ENCODE peak calls at places on chromosomes 1 and 21, in four cellular contexts. F, X, I and J are unnamed samples.

GRCh38 chr1:60037061-60037460 is 36.5 kb downstream of the C1orf87 start:
- DNase-seq in X (no peak), F (no peak), I (no peak), J (peak)

GRCh38 chr1:237591353-237591752 is 299.4 kb downstream of the ZP4 start:
- DNase-seq in X (no peak), F (no peak), I (no peak), J (no peak)

GRCh38 chr1:237910834-237911233 is 20.1 kb upstream of the ZP4 start:
- DNase-seq in X (no peak), I (no peak), F (no peak), J (no peak)

GRCh38 chr1:168127493-168127892 is 9.2 kb downstream of the GPR161 start:
- DNase-seq in I (no peak), X (no peak), F (no peak), J (no peak)

GRCh38 chr1:62435231-62436038 is 1.4 kb upstream of the USP1 start:
- DNase-seq in F (peak), I (peak), X (peak), J (no peak)

GRCh38 chr1:89089962-89090361 is 25.0 kb upstream of the GBP1 start:
- DNase-seq in X (no peak), I (no peak), F (no peak), J (no peak)

GRCh38 chr21:46098303-46099141 is 610 bp downstream of the COL6A2 start:
- DNase-seq in F (peak), X (peak), I (peak), J (no peak)

GRCh38 chr1:62178372-62178771 is 16.3 kb upstream of the L1TD1 start:
- DNase-seq in F (no peak), X (no peak), I (no peak), J (no peak)

GRCh38 chr1:228037401-228038386 is 30.9 kb downstream of the WNT3A start:
- DNase-seq in F (no peak), X (peak), I (no peak), J (peak)

GRCh38 chr21:27804515-27804914 is 837.6 kb upstream of the ADAMTS5 start:
- DNase-seq in F (peak), X (no peak), I (no peak), J (no peak)

GRCh38 chr21:44987886-44988606 is 48.2 kb downstream of the SLX9 start:
- DNase-seq in X (peak), F (peak), I (no peak), J (no peak)

GRCh38 chr1:8169364-8170058 is 143.4 kb upstream of the ERRFI1 start:
- DNase-seq in I (peak), X (peak), F (peak), J (peak)

GRCh38 chr21:9756677-9757076 is 764.7 kb upstream of the TPTE start:
- DNase-seq in I (no peak), X (no peak), F (no peak), J (no peak)

GRCh38 chr1:169201084-169201619 is 94.7 kb downstream of the ATP1B1 start:
- DNase-seq in I (no peak), X (no peak), F (no peak), J (peak)

GRCh38 chr1:47534040-47534328 is 96.1 kb downstream of the FOXD2 start:
- DNase-seq in F (no peak), X (no peak), I (no peak), J (no peak)

GRCh38 chr1:168234846-168235547 is 9.2 kb downstream of the SFT2D2 start:
- DNase-seq in I (no peak), X (peak), F (no peak), J (peak)

GRCh38 chr1:27577504-27578188 is 26.3 kb downstream of the AHDC1 start:
- DNase-seq in F (peak), I (no peak), X (no peak), J (peak)

GRCh38 chr1:26036756-26037281 is 9.1 kb downstream of the SLC30A2 start:
- DNase-seq in F (no peak), I (no peak), X (no peak), J (no peak)

GRCh38 chr1:151058682-151059341 is 610 bp downstream of the CDC42SE1 start:
- DNase-seq in F (no peak), I (no peak), X (peak), J (peak)

GRCh38 chr1:46401964-46402626 is 8.0 kb downstream of the FAAH start:
- DNase-seq in I (peak), X (peak), F (peak), J (peak)

GRCh38 chr21:43203523-43204080 is 34.8 kb downstream of the CRYAA start:
- DNase-seq in F (no peak), I (no peak), X (no peak), J (no peak)

GRCh38 chr1:64019818-64020217 is 183.6 kb upstream of the UBE2U start:
- DNase-seq in F (no peak), I (no peak), X (peak), J (peak)

GRCh38 chr1:210144736-210145135 is 87.9 kb upstream of the SERTAD4 start:
- DNase-seq in F (no peak), X (no peak), I (no peak), J (no peak)

GRCh38 chr1:111948209-111949131 is 41.0 kb downstream of the KCND3 start:
- DNase-seq in F (peak), X (peak), I (no peak), J (peak)

GRCh38 chr1:243459059-243459458 is 203.2 kb downstream of the SDCCAG8 start:
- DNase-seq in I (no peak), F (no peak), X (no peak), J (no peak)

GRCh38 chr1:156495401-156496140 is 5.0 kb downstream of the MEF2D start:
- DNase-seq in X (peak), I (no peak), F (peak), J (no peak)
- H3K4me3 ChIP-seq in X (no peak), I (peak), F (peak), J (no peak)

DNA sequence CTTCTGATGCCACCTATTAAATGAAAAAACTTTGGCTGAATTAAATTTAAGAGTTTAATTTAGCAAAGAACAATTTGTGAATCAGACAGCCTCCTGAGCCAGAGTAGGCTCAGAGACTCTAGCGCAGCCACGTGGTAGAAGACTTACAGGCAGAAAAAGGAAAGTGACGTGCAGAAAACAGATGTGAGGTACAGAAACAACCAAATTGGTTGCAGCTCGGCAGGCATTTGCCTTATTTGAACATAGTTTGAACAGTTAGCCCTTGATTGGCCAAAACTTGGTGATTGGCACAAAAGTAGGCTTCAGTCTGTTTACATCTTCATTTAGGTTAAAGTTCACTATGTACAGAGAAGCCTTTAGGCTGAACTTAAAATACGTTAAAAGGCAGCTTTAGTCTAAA is 22.9 kb downstream of the TCP10L start:
- DNase-seq in X (no peak), I (peak), F (no peak), J (peak)
- TF ChIP-seq CTCF in X (no peak), I (peak), F (peak), J (peak)

GRCh38 chr1:86991549-86992186 is 77.2 kb downstream of the HS2ST1 start:
- DNase-seq in X (no peak), F (no peak), I (no peak), J (no peak)
- H3K4me3 ChIP-seq in X (no peak), F (no peak), I (no peak), J (no peak)

DNA sequence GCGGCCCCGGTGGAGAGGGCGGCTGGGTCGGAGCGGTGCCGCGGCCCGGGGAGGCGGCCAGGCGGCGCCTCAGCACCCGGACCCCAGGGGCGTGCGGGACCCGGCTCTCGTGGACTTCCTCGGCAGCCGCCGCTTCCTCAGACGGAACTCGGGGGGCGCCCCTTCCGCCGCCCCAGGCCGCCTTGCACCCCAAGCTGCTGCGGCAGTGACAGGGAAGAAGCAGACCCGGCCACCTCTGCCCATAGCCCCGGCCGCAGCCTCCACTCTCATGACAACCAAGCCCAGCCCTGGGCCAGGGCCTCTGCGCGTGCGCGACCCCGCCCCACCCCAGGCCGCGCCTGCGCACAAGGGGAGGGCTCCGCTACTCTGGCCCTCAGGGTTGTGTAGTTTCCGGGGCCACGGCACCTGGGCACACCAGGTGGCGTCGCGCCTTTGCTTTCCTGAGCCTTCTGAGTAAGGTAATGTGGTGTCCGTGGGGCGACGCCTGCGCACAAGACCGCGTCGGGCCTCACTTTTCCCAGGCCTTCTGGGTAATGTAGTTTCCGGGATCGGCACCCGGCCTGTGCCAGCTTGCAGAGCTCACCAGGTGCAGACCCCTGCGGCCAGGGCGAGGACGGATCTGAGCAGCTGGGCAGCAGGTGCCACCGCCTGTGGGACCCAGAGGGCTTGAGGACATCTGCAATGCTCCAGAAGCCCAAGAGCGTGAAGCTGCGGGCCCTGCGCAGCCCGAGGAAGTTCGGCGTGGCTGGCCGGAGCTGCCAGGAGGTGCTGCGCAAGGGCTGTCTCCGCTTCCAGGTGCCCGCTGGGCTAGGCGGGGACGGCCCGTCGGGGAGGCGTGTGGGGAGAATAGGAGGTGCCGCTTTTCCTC is at the start of the genes CEP104 and DFFB:
- DNase-seq in I (peak), X (peak), F (peak), J (peak)
- TF ChIP-seq CTCF in I (no peak), X (no peak), F (no peak), J (no peak)

GRCh38 chr1:161710562-161710961 is 3.5 kb downstream of the FCRLA start:
- DNase-seq in F (no peak), I (no peak), X (no peak), J (no peak)
- H3K4me3 ChIP-seq in F (no peak), I (no peak), X (no peak), J (no peak)

GRCh38 chr1:241579434-241579833 is 47.3 kb downstream of the KMO start:
- DNase-seq in X (no peak), I (no peak), F (no peak), J (no peak)
- TF ChIP-seq CTCF in X (no peak), I (no peak), F (no peak), J (no peak)

GRCh38 chr1:234621657-234622335 is 11.8 kb upstream of the IRF2BP2 start:
- DNase-seq in F (peak), I (no peak), X (no peak), J (peak)

GRCh38 chr1:234619794-234620247 is 9.8 kb upstream of the IRF2BP2 start:
- DNase-seq in F (no peak), X (no peak), I (no peak), J (no peak)

GRCh38 chr1:234620786-234621468 is 10.9 kb upstream of the IRF2BP2 start:
- DNase-seq in X (no peak), I (no peak), F (no peak), J (no peak)

GRCh38 chr1:234619071-234619480 is 9.1 kb upstream of the IRF2BP2 start:
- DNase-seq in F (no peak), I (no peak), X (no peak), J (no peak)

DNA sequence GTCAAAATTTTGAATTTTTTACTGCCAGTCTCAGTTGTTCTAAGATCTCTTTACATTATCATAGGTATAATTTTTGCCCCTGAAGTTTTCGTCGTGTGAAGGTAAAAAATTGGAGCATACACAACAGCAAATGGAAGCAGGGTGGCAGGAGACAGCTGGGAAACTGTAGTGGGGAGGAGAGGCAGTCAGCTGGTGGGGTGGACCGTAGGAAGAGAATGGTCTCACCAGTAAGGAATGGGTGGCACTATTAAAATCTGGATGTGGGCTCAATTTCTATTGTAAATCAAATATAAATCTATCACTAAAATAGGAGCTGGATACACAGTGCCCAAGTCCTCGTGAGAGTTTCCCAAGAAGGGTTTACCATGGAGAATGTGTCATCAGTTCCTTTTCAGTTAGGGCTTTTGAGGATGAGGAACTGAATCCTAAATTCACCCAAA is 10.3 kb upstream of the IRF2BP2 start:
- DNase-seq in X (no peak), I (no peak), F (no peak), J (no peak)
- H3K4me3 ChIP-seq in X (no peak), I (no peak), F (no peak), J (no peak)

DNA sequence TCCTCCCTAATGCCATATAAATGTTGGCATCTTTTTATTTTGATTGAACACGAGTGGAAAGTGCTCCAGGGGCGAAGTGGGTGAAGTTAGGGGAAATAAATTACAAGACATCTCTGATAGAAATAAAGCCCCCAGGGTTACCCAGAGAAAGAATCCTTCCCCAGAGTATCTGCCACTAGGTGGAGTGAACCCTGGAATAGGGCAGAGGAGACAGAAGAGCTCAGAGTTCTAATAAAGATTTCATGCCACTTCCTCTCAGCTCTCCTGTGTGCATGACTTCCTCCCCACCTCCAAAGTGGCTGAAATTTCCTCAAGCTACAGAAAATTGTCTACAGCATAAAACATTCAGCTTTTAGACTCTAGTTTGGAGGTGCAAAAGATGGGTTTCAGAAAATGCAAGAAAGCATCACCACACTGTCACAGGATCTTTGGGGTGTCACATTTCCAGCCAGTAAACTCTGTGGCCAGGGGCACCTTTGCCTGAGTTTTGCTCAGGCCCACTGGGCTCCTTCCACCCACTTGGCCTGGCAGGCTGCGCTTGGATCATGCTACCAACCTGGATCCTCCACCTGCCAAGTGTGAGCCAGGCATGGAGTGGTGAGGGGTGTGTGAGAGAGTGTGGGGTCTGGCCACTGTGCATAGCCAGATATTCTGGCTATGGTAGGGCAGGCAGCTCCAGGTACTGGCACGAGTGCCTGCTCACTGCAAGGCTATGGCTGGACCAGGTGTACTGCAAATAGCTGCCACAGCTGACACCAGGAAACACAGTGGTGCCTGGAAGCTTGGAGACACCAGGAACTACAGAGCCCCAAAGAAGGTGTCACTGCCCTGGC is 208.8 kb upstream of the USP25 start:
- DNase-seq in I (no peak), X (no peak), F (no peak), J (no peak)
- TF ChIP-seq CTCF in I (no peak), X (no peak), F (no peak), J (peak)